ENCODE peak calls at places on chromosomes 2 and 18, in seven cellular contexts. S is kidney, I is mucosa of descending colon, B is cardiac fibroblast, Z is activated B cell treated with CpG ODN at 0.5 μM for 24 hours, J is LNCaP clone FGC, Y is RWPE1. E is an unnamed sample.

GRCh38 chr2:181655519-181655918 is 1.4 kb downstream of the CERKL start:
- DNase-seq in B (no peak), I (no peak), Y (no peak), S (no peak), J (no peak), Z (no peak), E (no peak)

GRCh38 chr18:28834889-28835288 is 658.0 kb upstream of the CDH2 start:
- DNase-seq in J (no peak), B (peak), I (no peak), Y (peak), S (no peak), Z (no peak), E (peak)

GRCh38 chr2:105391058-105391627 is 7.7 kb downstream of the FHL2 start:
- DNase-seq in Y (peak), B (no peak), J (no peak), Z (no peak), I (no peak), S (no peak), E (peak)

GRCh38 chr2:27059141-27059820 is 7.8 kb downstream of the AGBL5 start:
- DNase-seq in Y (no peak), J (no peak), S (no peak), I (no peak), Z (no peak), B (peak), E (no peak)

GRCh38 chr18:58541137-58541788 is 87.6 kb downstream of the ALPK2 start:
- DNase-seq in Y (no peak), Z (no peak), B (peak), J (no peak), S (no peak), I (no peak), E (peak)

GRCh38 chr18:55513199-55513598 is 74.8 kb downstream of the TCF4 start:
- DNase-seq in I (no peak), S (no peak), B (peak), J (no peak), Z (no peak), Y (no peak), E (no peak)

GRCh38 chr2:201257941-201258665 is 2.2 kb upstream of the CASP8 start:
- DNase-seq in J (peak), Y (peak), B (peak), I (peak), S (peak), Z (peak), E (peak)

GRCh38 chr18:58527116-58528010 is 101.5 kb downstream of the ALPK2 start:
- DNase-seq in S (no peak), I (no peak), B (peak), J (no peak), Z (no peak), Y (no peak), E (no peak)

GRCh38 chr2:238097988-238098853 is 1.9 kb upstream of the ESPNL start:
- DNase-seq in Y (peak), S (peak), I (peak), Z (no peak), B (peak), J (peak), E (peak)

GRCh38 chr18:44393406-44393805 is 287.3 kb upstream of the SETBP1 start:
- DNase-seq in B (no peak), J (no peak), I (no peak), Z (no peak), Y (no peak), S (no peak), E (peak)

GRCh38 chr2:3248754-3249476 is 128.7 kb downstream of the EIPR1 start:
- DNase-seq in J (no peak), B (no peak), Y (no peak), Z (no peak), S (no peak), I (no peak), E (no peak)

GRCh38 chr2:25373269-25373981 is 31.7 kb upstream of the DNMT3A start:
- DNase-seq in Y (peak), Z (peak), J (peak), S (peak), I (peak), B (no peak), E (peak)

GRCh38 chr2:1742300-1742679 is 2.0 kb downstream of the PXDN start:
- DNase-seq in B (no peak), Y (no peak), S (no peak), I (no peak), J (no peak), Z (no peak), E (no peak)

GRCh38 chr2:105175231-105175630 is 66.3 kb upstream of the GPR45 start:
- DNase-seq in Y (no peak), B (no peak), I (no peak), J (peak), S (no peak), Z (no peak), E (no peak)

GRCh38 chr2:18299423-18300212 is 260.8 kb downstream of the RDH14 start:
- DNase-seq in S (no peak), B (peak), I (no peak), Z (no peak), Y (peak), J (no peak), E (peak)

GRCh38 chr2:10329880-10330699 is 27.4 kb downstream of the HPCAL1 start:
- DNase-seq in Y (peak), I (no peak), B (peak), J (no peak), Z (no peak), S (no peak), E (peak)

GRCh38 chr2:232230557-232230956 is 148.0 kb upstream of the ALPP start:
- DNase-seq in I (no peak), Y (no peak), Z (no peak), B (peak), S (no peak), J (no peak), E (no peak)

GRCh38 chr2:174121178-174121577 is 127.2 kb downstream of the OLA1 start:
- DNase-seq in Y (no peak), I (no peak), Z (no peak), B (no peak), J (no peak), S (no peak), E (no peak)

GRCh38 chr2:236239276-236240065 is 24.7 kb downstream of the ASB18 start:
- DNase-seq in S (no peak), I (no peak), Z (no peak), Y (no peak), J (no peak), B (no peak), E (peak)

GRCh38 chr18:76978616-76979015 is 154.0 kb downstream of the MBP start:
- DNase-seq in Y (no peak), J (no peak), Z (no peak), I (peak), S (no peak), B (no peak), E (no peak)

GRCh38 chr18:51726614-51727013 is 529.1 kb upstream of the MEX3C start:
- DNase-seq in Z (no peak), I (no peak), Y (no peak), B (no peak), J (no peak), S (no peak), E (no peak)

GRCh38 chr2:219099319-219099718 is 38.6 kb upstream of the IHH start:
- DNase-seq in B (no peak), Y (no peak), S (no peak), J (no peak), I (no peak), Z (no peak), E (no peak)

GRCh38 chr2:105917688-105918087 is 173.0 kb downstream of the NCK2 start:
- DNase-seq in I (no peak), B (no peak), Y (no peak), J (no peak), S (no peak), Z (no peak), E (no peak)

GRCh38 chr2:241808051-241808450 is 942 bp upstream of the NEU4 start:
- DNase-seq in J (no peak), Y (no peak), B (no peak), S (peak), Z (no peak), I (no peak), E (no peak)

GRCh38 chr2:69386789-69387734 is at the start of gene GFPT1:
- DNase-seq in I (peak), S (peak), Z (peak), Y (peak), J (peak), B (peak), E (peak)

GRCh38 chr2:86147793-86148192 is 41.8 kb downstream of the PTCD3 start:
- DNase-seq in B (no peak), Z (no peak), S (no peak), J (no peak), Y (no peak), I (no peak), E (no peak)

GRCh38 chr2:136322436-136322835 is 204.5 kb upstream of the CXCR4 start:
- DNase-seq in B (no peak), J (no peak), Y (no peak), Z (no peak), S (no peak), I (no peak), E (no peak)

GRCh38 chr2:46829240-46829970 is 86.2 kb downstream of the MCFD2 start:
- DNase-seq in Y (no peak), J (no peak), S (no peak), B (no peak), I (no peak), Z (no peak), E (no peak)

GRCh38 chr2:179842498-179843153 is 18.8 kb downstream of the ZNF385B start:
- DNase-seq in I (no peak), B (peak), S (no peak), Z (no peak), Y (no peak), J (no peak), E (peak)

GRCh38 chr2:88707003-88707402 is 15.5 kb downstream of the RPIA start:
- DNase-seq in B (no peak), J (no peak), Y (no peak), I (no peak), S (no peak), Z (no peak), E (no peak)

GRCh38 chr2:36618381-36618780 is 20.4 kb upstream of the FEZ2 start:
- DNase-seq in B (peak), I (no peak), Y (peak), Z (no peak), S (no peak), J (peak), E (peak)

GRCh38 chr2:134207589-134208209 is 46.2 kb upstream of the MGAT5 start:
- DNase-seq in B (peak), S (no peak), J (no peak), I (peak), Z (peak), Y (peak), E (peak)

DNA sequence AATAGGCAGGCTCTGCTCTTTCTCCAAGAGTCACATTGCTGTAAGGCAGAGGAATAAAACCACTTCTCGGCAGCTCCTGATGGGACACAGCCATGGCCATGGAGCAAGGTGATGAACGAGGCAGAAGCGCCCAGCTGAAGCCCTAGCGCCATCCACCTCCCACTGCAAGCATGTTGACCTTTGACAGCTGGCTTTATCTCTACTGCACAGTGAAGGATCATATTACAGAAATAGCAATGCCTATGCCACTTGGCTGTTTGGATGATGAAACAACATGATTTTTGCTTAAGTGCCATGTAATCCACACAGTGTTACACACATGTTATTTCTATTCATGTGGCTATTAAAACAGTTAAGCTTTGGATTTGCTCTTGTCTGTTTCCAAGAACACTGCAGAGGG is 167.7 kb downstream of the VAPA start:
- DNase-seq in I (no peak), Y (no peak), B (peak), J (no peak), S (no peak), Z (no peak), E (no peak)
- TF ChIP-seq CTCF in I (no peak), Y (no peak), B (no peak), J (no peak), S (no peak), Z (no peak), E (no peak)

GRCh38 chr2:64000630-64001381 is 18.4 kb downstream of the VPS54 start:
- DNase-seq in B (no peak), Z (no peak), I (no peak), Y (no peak), J (no peak), S (no peak), E (no peak)
- TF ChIP-seq CTCF in B (no peak), Z (no peak), I (no peak), Y (no peak), J (no peak), S (peak), E (no peak)

DNA sequence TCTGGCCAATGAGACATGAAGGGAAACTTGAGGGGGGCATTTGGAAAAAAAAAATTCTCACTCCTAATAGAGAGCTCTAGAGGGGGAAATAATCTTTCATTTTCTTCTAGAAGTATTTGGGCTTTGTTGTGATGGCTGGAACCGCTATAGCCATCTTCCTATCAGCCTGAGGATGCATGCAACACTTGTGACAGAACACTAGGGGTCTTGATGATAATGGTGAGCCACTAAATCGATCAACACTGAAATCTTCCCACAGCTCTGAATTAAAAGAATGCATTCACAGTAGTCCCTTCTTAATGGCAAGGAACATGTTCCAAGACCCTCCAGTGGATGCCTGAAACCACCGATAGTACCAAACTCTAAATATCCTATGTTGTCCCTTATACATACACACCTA is 325.3 kb downstream of the LNPK start:
- DNase-seq in J (no peak), Z (no peak), I (no peak), S (no peak), B (no peak), Y (no peak), E (no peak)
- TF ChIP-seq CTCF in J (no peak), Z (no peak), I (no peak), S (no peak), B (no peak), Y (no peak), E (no peak)

DNA sequence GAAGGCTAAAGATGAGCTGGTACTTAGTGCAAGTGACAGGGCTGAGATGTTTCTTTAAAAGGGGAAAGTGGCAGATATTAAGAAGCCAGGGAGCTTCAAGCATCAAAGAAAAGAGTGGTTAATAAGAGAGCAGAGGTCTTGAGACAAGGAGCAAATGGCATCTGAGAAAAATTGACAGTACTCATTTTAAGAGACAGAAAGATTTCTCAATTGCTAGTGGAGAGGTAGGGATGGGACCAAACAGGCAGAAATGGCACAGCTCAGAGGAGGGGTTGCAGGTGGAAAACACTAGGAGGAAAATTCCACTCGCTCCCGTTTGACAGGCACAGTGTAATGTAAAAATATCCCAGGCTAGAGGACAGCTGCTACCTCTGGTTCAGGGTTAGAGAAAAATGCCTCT is 593.4 kb upstream of the LRATD1 start:
- DNase-seq in Z (no peak), B (no peak), I (no peak), Y (no peak), S (no peak), J (no peak), E (no peak)
- TF ChIP-seq CTCF in Z (no peak), B (no peak), I (no peak), Y (no peak), S (no peak), J (no peak), E (no peak)

GRCh38 chr2:31426096-31426495 is 11.6 kb upstream of the XDH start:
- DNase-seq in J (no peak), I (no peak), B (no peak), S (no peak), Y (no peak), Z (no peak), E (no peak)

GRCh38 chr2:31429040-31429439 is 14.5 kb upstream of the XDH start:
- DNase-seq in Y (no peak), B (no peak), S (no peak), Z (no peak), I (no peak), J (no peak), E (no peak)

GRCh38 chr2:31430439-31431165 is 16.1 kb upstream of the XDH start:
- DNase-seq in J (no peak), Z (no peak), B (no peak), I (no peak), Y (no peak), S (no peak), E (no peak)

GRCh38 chr2:31429759-31430438 is 15.4 kb upstream of the XDH start:
- DNase-seq in Z (no peak), B (no peak), I (no peak), Y (peak), S (no peak), J (no peak), E (peak)

GRCh38 chr2:31428001-31428418 is 13.5 kb upstream of the XDH start:
- DNase-seq in J (no peak), S (no peak), B (peak), I (no peak), Z (no peak), Y (no peak), E (peak)
- TF ChIP-seq CTCF in J (no peak), S (no peak), B (peak), I (no peak), Z (no peak), Y (no peak), E (peak)